ENCODE peak calls at places on chromosomes 11 and 22, in nine cellular contexts. M, U, B, T, D, I, K, W and F are unnamed samples.

GRCh38 chr22:36914383-36914752 is 940 bp downstream of the CSF2RB start:
- DNase-seq in K (no peak), D (no peak), U (no peak), T (no peak), W (no peak), I (no peak), B (no peak), M (no peak), F (no peak)

GRCh38 chr11:100003985-100004384 is 683.1 kb upstream of the ARHGAP42 start:
- DNase-seq in M (no peak), B (no peak), U (no peak), D (no peak), W (no peak), K (no peak), T (no peak), I (no peak), F (no peak)

GRCh38 chr22:38638216-38638615 is 18.0 kb downstream of the FAM227A start:
- DNase-seq in B (peak), W (no peak), D (no peak), U (no peak), T (no peak), K (no peak), I (no peak), M (no peak), F (no peak)

GRCh38 chr11:45275823-45276222 is 10.3 kb downstream of the SYT13 start:
- DNase-seq in U (peak), B (no peak), D (no peak), W (no peak), M (no peak), K (no peak), T (no peak), I (no peak), F (no peak)

GRCh38 chr11:73950869-73951710 is at the start of gene DNAJB13:
- DNase-seq in U (no peak), M (no peak), B (peak), K (peak), I (peak), D (peak), W (no peak), T (no peak), F (peak)

GRCh38 chr11:69368119-69368880 is 74.3 kb downstream of the MYEOV start:
- DNase-seq in K (peak), D (no peak), T (peak), M (peak), U (no peak), W (no peak), B (no peak), I (peak), F (no peak)

GRCh38 chr11:114892381-114893197 is 214.3 kb downstream of the NXPE2 start:
- DNase-seq in B (no peak), T (no peak), M (no peak), W (no peak), U (no peak), D (no peak), K (peak), I (no peak), F (no peak)

GRCh38 chr11:92130432-92130831 is 94.2 kb upstream of the FAT3 start:
- DNase-seq in U (peak), M (no peak), K (no peak), D (no peak), I (peak), W (no peak), T (no peak), B (peak), F (no peak)

GRCh38 chr11:69657456-69657910 is 16.5 kb downstream of the CCND1 start:
- DNase-seq in M (peak), T (no peak), W (no peak), K (no peak), B (no peak), I (no peak), U (no peak), D (no peak), F (no peak)

GRCh38 chr11:92141725-92142124 is 82.9 kb upstream of the FAT3 start:
- DNase-seq in B (no peak), M (no peak), K (no peak), D (no peak), W (no peak), I (no peak), T (no peak), U (no peak), F (no peak)

GRCh38 chr11:131674051-131674755 is 303.8 kb downstream of the NTM start:
- DNase-seq in D (peak), I (peak), K (peak), W (peak), B (peak), T (peak), U (peak), M (peak), F (no peak)

GRCh38 chr11:27497284-27497866 is 9.2 kb downstream of the LIN7C start:
- DNase-seq in B (peak), I (no peak), U (no peak), W (no peak), K (no peak), T (no peak), D (peak), M (no peak), F (no peak)

GRCh38 chr11:95661159-95661558 is 128.4 kb downstream of the FAM76B start:
- DNase-seq in D (no peak), W (no peak), U (no peak), M (no peak), B (peak), K (no peak), I (no peak), T (no peak), F (no peak)

GRCh38 chr11:66315498-66315885 is 1.4 kb downstream of the CD248 start:
- DNase-seq in W (no peak), D (no peak), U (no peak), M (no peak), I (no peak), K (no peak), B (no peak), T (no peak), F (no peak)

GRCh38 chr11:60515144-60515855 is at the start of gene MS4A13:
- DNase-seq in D (no peak), I (no peak), M (no peak), W (no peak), B (no peak), U (no peak), T (no peak), K (no peak), F (no peak)

GRCh38 chr11:59954219-59954847 is 9.5 kb upstream of the OOSP4A start:
- DNase-seq in U (no peak), T (no peak), M (no peak), B (no peak), W (no peak), K (no peak), I (no peak), D (no peak), F (no peak)

GRCh38 chr11:65321828-65322495 is 7.3 kb downstream of the CDC42EP2 start:
- DNase-seq in W (no peak), U (no peak), K (no peak), D (no peak), M (no peak), T (peak), B (no peak), I (no peak), F (no peak)

GRCh38 chr11:38612701-38613100 is 2014.7 kb upstream of the RAG2 start:
- DNase-seq in D (no peak), U (no peak), K (no peak), T (no peak), I (no peak), M (no peak), B (no peak), W (no peak), F (no peak)

GRCh38 chr11:32462296-32462695 is 27.0 kb upstream of the WT1 start:
- DNase-seq in B (no peak), T (no peak), K (no peak), M (no peak), U (no peak), W (no peak), I (no peak), D (no peak), F (no peak)

DNA sequence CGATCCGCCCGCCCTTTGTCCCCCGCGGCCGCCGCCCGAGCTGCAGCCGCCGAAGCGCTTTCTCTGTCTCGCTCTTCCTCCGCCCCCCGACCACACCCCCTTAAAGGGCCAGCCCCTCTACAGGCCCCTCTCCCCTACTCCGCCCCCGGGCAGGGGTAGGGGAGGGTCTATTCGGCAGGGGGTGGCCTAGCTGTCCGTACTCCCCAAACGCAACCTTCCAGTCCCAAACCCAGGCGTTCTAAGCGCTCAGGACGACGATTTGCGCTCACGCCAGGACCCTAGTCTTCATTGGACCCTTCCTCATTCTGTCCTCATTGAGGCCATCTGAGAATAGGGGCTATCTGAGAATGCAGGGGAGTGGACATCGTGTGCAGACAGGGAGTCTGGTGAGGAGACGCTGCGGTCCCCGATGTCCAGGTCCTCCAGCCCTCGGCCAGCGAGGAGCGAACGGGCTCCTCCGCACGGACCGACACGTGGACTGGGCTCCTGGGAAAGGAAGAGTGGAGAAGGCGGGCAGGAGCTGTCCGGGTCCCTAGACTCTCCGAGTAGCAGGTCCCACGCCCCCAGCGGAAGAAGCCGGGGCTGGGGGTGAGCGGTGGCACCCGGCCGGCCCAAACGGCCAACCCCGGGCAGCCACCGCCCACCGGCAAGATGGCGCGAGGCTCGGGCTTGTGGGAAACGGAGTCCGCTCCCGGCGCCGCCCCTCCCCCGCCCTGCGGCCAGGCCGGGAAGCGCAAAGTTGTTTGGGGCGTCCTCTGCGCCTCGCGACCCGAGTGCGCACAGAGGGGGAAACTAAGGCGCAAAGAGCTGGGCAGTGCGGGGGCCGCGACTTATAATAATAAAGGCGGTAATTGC is at the start of gene PPP1R14B:
- DNase-seq in M (peak), B (peak), U (no peak), T (peak), K (peak), I (peak), W (no peak), D (peak), F (peak)
- TF ChIP-seq CTCF in M (no peak), B (peak), U (no peak), T (no peak), K (peak), I (no peak), W (no peak), D (no peak), F (no peak)

GRCh38 chr11:75574698-75575265 is 12.7 kb downstream of the SERPINH1 start:
- DNase-seq in I (no peak), B (no peak), W (no peak), T (no peak), M (no peak), U (no peak), K (peak), D (no peak), F (no peak)

GRCh38 chr11:75578977-75579376 is 16.9 kb downstream of the SERPINH1 start:
- DNase-seq in M (no peak), I (no peak), T (no peak), U (no peak), D (no peak), B (peak), W (no peak), K (no peak), F (no peak)

GRCh38 chr11:75576017-75576416 is 14.0 kb downstream of the SERPINH1 start:
- DNase-seq in I (no peak), W (no peak), T (no peak), K (peak), U (no peak), M (no peak), B (no peak), D (no peak), F (no peak)

GRCh38 chr11:75576445-75577049 is 14.5 kb downstream of the SERPINH1 start:
- DNase-seq in K (peak), I (no peak), D (no peak), B (peak), M (peak), T (peak), U (no peak), W (no peak), F (no peak)

GRCh38 chr11:75577198-75577597 is 15.1 kb downstream of the SERPINH1 start:
- DNase-seq in W (no peak), T (no peak), D (no peak), K (peak), U (no peak), I (peak), M (peak), B (peak), F (peak)
- TF ChIP-seq CTCF in W (peak), T (no peak), D (peak), K (peak), U (peak), I (no peak), M (peak), B (peak), F (peak)

GRCh38 chr22:22787805-22788459 is 99.7 kb upstream of the IGLL5 start:
- DNase-seq in B (peak), D (peak), U (peak), M (peak), T (no peak), W (no peak), K (peak), I (no peak), F (peak)

GRCh38 chr22:22788460-22789037 is 99.1 kb upstream of the IGLL5 start:
- DNase-seq in M (no peak), W (no peak), D (no peak), B (no peak), U (no peak), I (no peak), K (no peak), T (no peak), F (no peak)

GRCh38 chr22:22789922-22790845 is 97.4 kb upstream of the IGLL5 start:
- DNase-seq in B (no peak), T (no peak), D (no peak), M (no peak), K (no peak), U (no peak), I (no peak), W (no peak), F (no peak)

GRCh38 chr22:22787151-22787550 is 100.5 kb upstream of the IGLL5 start:
- DNase-seq in W (no peak), T (no peak), M (no peak), D (no peak), I (no peak), K (no peak), U (no peak), B (no peak), F (no peak)

DNA sequence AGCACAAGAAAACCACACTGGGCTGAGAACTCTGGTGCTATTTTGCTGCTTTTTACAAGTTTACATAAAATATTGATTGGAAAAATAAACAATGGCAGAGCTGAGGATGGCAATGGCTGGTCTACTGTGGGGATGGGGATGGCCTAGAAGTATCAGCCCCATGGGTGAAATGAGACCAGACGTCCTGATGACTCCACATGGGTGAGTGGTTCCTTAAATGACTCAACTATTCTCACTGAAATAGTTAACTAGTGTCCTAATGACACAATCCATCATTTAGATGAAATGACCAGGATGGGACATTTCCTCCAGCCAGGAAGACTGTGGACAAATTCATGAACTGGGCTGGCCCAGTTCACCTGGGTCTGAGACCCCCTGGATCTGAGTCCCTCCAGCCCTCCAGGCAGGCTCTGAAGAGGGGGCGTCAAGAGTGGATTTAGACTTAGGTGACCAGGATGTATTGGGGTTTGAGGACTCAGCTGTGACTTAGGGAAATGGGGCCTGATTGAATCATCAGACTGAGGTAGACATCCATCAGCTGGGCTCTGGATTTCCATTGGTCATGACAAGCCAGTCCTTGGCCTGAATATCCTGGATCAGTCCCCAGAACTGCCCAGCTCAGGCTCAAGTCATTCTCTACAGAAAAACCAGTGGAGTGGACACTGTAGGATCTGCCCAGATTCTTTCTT is 98.2 kb upstream of the IGLL5 start:
- DNase-seq in T (no peak), B (no peak), I (no peak), M (no peak), D (no peak), W (no peak), K (no peak), U (no peak), F (no peak)
- TF ChIP-seq CTCF in T (no peak), B (no peak), I (no peak), M (no peak), D (no peak), W (no peak), K (no peak), U (no peak), F (no peak)

DNA sequence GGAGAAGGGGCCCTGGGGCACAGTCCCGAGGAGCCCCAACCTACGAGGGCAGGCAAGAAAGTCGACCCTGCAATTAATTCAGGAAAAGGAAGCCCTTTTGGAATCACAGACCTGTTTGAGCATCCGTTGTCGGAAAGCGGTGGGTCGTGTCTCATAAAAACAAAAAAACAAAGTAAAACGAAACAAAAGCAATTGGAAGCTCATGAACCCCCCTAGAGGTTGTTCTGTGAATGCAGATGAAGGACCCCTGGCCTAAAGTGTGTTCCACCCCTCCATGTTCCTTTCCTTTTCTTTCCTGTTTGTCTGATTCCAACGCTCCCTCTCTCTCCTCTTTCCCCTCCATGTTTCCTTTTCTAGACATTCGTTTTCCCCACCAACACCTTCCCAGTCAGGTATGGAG is 203.7 kb downstream of the GRIK4 start:
- DNase-seq in K (no peak), M (no peak), I (no peak), D (peak), U (no peak), B (no peak), T (no peak), W (no peak), F (no peak)
- TF ChIP-seq CTCF in K (peak), M (no peak), I (peak), D (peak), U (peak), B (peak), T (no peak), W (peak), F (peak)

DNA sequence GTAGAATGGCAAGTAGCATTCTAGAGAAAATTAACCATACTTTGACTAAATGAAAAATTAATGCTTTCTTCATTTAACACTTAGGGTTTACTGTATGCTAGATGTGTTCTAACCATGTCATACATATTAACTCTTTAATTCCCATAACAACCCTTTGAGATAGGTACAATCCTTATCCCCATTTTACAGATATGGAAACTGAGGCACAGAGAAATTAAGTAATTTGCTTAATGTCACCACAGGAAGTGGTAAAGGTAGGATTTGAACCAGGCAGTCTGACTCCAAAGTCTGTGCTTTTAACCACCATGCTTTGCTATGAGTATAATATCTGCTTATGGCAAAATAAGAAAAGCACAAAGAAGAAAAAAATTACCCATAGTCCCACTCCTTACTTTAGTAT is 59.5 kb downstream of the LIF start:
- DNase-seq in I (no peak), D (no peak), T (no peak), K (no peak), B (no peak), U (no peak), W (no peak), M (no peak), F (no peak)
- TF ChIP-seq CTCF in I (no peak), D (no peak), T (no peak), K (no peak), B (no peak), U (no peak), W (no peak), M (no peak), F (no peak)

GRCh38 chr11:43577566-43578264 is 102.8 kb upstream of the HSD17B12 start:
- DNase-seq in B (no peak), T (no peak), D (no peak), U (no peak), W (no peak), M (no peak), K (no peak), I (no peak), F (no peak)

GRCh38 chr11:43580735-43581369 is 99.7 kb upstream of the HSD17B12 start:
- DNase-seq in D (no peak), W (no peak), I (no peak), K (peak), T (no peak), M (no peak), U (no peak), B (peak), F (no peak)

GRCh38 chr11:43579919-43580276 is 100.6 kb upstream of the HSD17B12 start:
- DNase-seq in T (no peak), U (no peak), I (no peak), M (no peak), W (no peak), B (no peak), D (no peak), K (no peak), F (no peak)

GRCh38 chr11:43578346-43579170 is 102.0 kb upstream of the HSD17B12 start:
- DNase-seq in M (no peak), W (no peak), D (no peak), T (no peak), K (peak), I (peak), B (peak), U (no peak), F (no peak)

GRCh38 chr11:43579171-43579918 is 101.2 kb upstream of the HSD17B12 start:
- DNase-seq in I (peak), M (no peak), D (no peak), W (no peak), T (no peak), K (peak), B (peak), U (no peak), F (no peak)
- TF ChIP-seq CTCF in I (peak), M (peak), D (peak), W (peak), T (no peak), K (peak), B (peak), U (peak), F (no peak)

GRCh38 chr22:22893077-22893805 is 5.6 kb downstream of the IGLL5 start:
- DNase-seq in T (no peak), U (no peak), B (no peak), W (no peak), D (no peak), M (no peak), I (no peak), K (no peak), F (no peak)
- TF ChIP-seq CTCF in T (no peak), U (no peak), B (no peak), W (no peak), D (no peak), M (no peak), I (no peak), K (no peak), F (no peak)